ENCODE peak calls at places on chromosomes 13 and 19, in nine cellular contexts. One of them, this sample, is unnamed.

GRCh38 chr13:88586263-88586662 is 915.1 kb downstream of the SLITRK5 start:
- DNase-seq in substantia nigra: no peak
- DNase-seq in body of pancreas: no peak
- DNase-seq in SK-N-SH: no peak
- DNase-seq in IMR-90: no peak
- DNase-seq in lower lobe of right lung: no peak
- DNase-seq in left ventricle myocardium inferior: no peak
- DNase-seq in brain microvascular endothelial cell: no peak
- DNase-seq in astrocyte: peak
- DNase-seq in this sample: no peak

GRCh38 chr13:64158910-64159309 is 2743.3 kb upstream of the PCDH20 start:
- DNase-seq in substantia nigra: no peak
- DNase-seq in body of pancreas: no peak
- DNase-seq in SK-N-SH: peak
- DNase-seq in IMR-90: peak
- DNase-seq in lower lobe of right lung: no peak
- DNase-seq in left ventricle myocardium inferior: no peak
- DNase-seq in brain microvascular endothelial cell: peak
- DNase-seq in astrocyte: peak
- DNase-seq in this sample: no peak

GRCh38 chr19:19259741-19260140 is 13.4 kb downstream of the TM6SF2 start:
- DNase-seq in substantia nigra: no peak
- DNase-seq in body of pancreas: no peak
- DNase-seq in SK-N-SH: peak
- DNase-seq in IMR-90: peak
- DNase-seq in lower lobe of right lung: no peak
- DNase-seq in left ventricle myocardium inferior: no peak
- DNase-seq in brain microvascular endothelial cell: peak
- DNase-seq in astrocyte: peak
- DNase-seq in this sample: no peak

GRCh38 chr13:29801737-29802305 is 48.6 kb downstream of the UBL3 start:
- DNase-seq in substantia nigra: no peak
- DNase-seq in body of pancreas: no peak
- DNase-seq in SK-N-SH: no peak
- DNase-seq in IMR-90: peak
- DNase-seq in lower lobe of right lung: peak
- DNase-seq in left ventricle myocardium inferior: no peak
- DNase-seq in brain microvascular endothelial cell: no peak
- DNase-seq in astrocyte: no peak
- DNase-seq in this sample: no peak

GRCh38 chr13:50209646-50210045 is 194.4 kb downstream of the KCNRG start:
- DNase-seq in substantia nigra: no peak
- DNase-seq in body of pancreas: no peak
- DNase-seq in SK-N-SH: no peak
- DNase-seq in IMR-90: no peak
- DNase-seq in lower lobe of right lung: no peak
- DNase-seq in left ventricle myocardium inferior: no peak
- DNase-seq in brain microvascular endothelial cell: no peak
- DNase-seq in astrocyte: no peak
- DNase-seq in this sample: no peak

GRCh38 chr13:112931028-112931934 is 37.7 kb upstream of the MCF2L start:
- DNase-seq in substantia nigra: no peak
- DNase-seq in body of pancreas: peak
- DNase-seq in SK-N-SH: peak
- DNase-seq in IMR-90: peak
- DNase-seq in lower lobe of right lung: no peak
- DNase-seq in left ventricle myocardium inferior: no peak
- DNase-seq in brain microvascular endothelial cell: peak
- DNase-seq in astrocyte: peak
- DNase-seq in this sample: peak

GRCh38 chr19:49442354-49442753 is 1.0 kb upstream of the SLC17A7 start:
- DNase-seq in substantia nigra: no peak
- DNase-seq in body of pancreas: peak
- DNase-seq in SK-N-SH: no peak
- DNase-seq in IMR-90: no peak
- DNase-seq in lower lobe of right lung: no peak
- DNase-seq in left ventricle myocardium inferior: peak
- DNase-seq in brain microvascular endothelial cell: no peak
- DNase-seq in astrocyte: no peak
- DNase-seq in this sample: peak

GRCh38 chr19:58356236-58356970 is 3.1 kb upstream of the A1BG start:
- DNase-seq in substantia nigra: no peak
- DNase-seq in body of pancreas: no peak
- DNase-seq in SK-N-SH: no peak
- DNase-seq in IMR-90: peak
- DNase-seq in lower lobe of right lung: peak
- DNase-seq in left ventricle myocardium inferior: no peak
- DNase-seq in brain microvascular endothelial cell: no peak
- DNase-seq in astrocyte: no peak
- DNase-seq in this sample: peak

GRCh38 chr13:46113596-46113995 is 8.8 kb upstream of the CPB2 start:
- DNase-seq in substantia nigra: no peak
- DNase-seq in body of pancreas: peak
- DNase-seq in SK-N-SH: no peak
- DNase-seq in IMR-90: no peak
- DNase-seq in lower lobe of right lung: no peak
- DNase-seq in left ventricle myocardium inferior: no peak
- DNase-seq in brain microvascular endothelial cell: peak
- DNase-seq in astrocyte: peak
- DNase-seq in this sample: no peak

GRCh38 chr13:28059214-28059613 is 41.2 kb downstream of the FLT3 start:
- DNase-seq in substantia nigra: no peak
- DNase-seq in body of pancreas: peak
- DNase-seq in SK-N-SH: peak
- DNase-seq in IMR-90: peak
- DNase-seq in lower lobe of right lung: no peak
- DNase-seq in left ventricle myocardium inferior: no peak
- DNase-seq in brain microvascular endothelial cell: peak
- DNase-seq in astrocyte: no peak
- DNase-seq in this sample: no peak

GRCh38 chr13:110128546-110128945 is 178.4 kb downstream of the COL4A1 start:
- DNase-seq in substantia nigra: no peak
- DNase-seq in body of pancreas: no peak
- DNase-seq in SK-N-SH: no peak
- DNase-seq in IMR-90: no peak
- DNase-seq in lower lobe of right lung: no peak
- DNase-seq in left ventricle myocardium inferior: no peak
- DNase-seq in brain microvascular endothelial cell: no peak
- DNase-seq in astrocyte: peak
- DNase-seq in this sample: no peak

GRCh38 chr13:110127986-110128511 is 178.9 kb downstream of the COL4A1 start:
- DNase-seq in substantia nigra: no peak
- DNase-seq in body of pancreas: no peak
- DNase-seq in SK-N-SH: no peak
- DNase-seq in IMR-90: peak
- DNase-seq in lower lobe of right lung: no peak
- DNase-seq in left ventricle myocardium inferior: no peak
- DNase-seq in brain microvascular endothelial cell: no peak
- DNase-seq in astrocyte: peak
- DNase-seq in this sample: no peak

GRCh38 chr13:110130431-110130830 is 176.5 kb downstream of the COL4A1 start:
- DNase-seq in substantia nigra: no peak
- DNase-seq in body of pancreas: no peak
- DNase-seq in SK-N-SH: no peak
- DNase-seq in IMR-90: no peak
- DNase-seq in lower lobe of right lung: no peak
- DNase-seq in left ventricle myocardium inferior: no peak
- DNase-seq in brain microvascular endothelial cell: no peak
- DNase-seq in astrocyte: no peak
- DNase-seq in this sample: no peak

GRCh38 chr13:110129539-110130186 is 177.3 kb downstream of the COL4A1 start:
- DNase-seq in substantia nigra: no peak
- DNase-seq in body of pancreas: no peak
- DNase-seq in SK-N-SH: no peak
- DNase-seq in IMR-90: no peak
- DNase-seq in lower lobe of right lung: no peak
- DNase-seq in left ventricle myocardium inferior: no peak
- DNase-seq in brain microvascular endothelial cell: no peak
- DNase-seq in astrocyte: no peak
- DNase-seq in this sample: no peak

GRCh38 chr13:110129076-110129475 is 177.9 kb downstream of the COL4A1 start:
- DNase-seq in substantia nigra: no peak
- DNase-seq in body of pancreas: no peak
- DNase-seq in SK-N-SH: no peak
- DNase-seq in IMR-90: no peak
- DNase-seq in lower lobe of right lung: no peak
- DNase-seq in left ventricle myocardium inferior: no peak
- DNase-seq in brain microvascular endothelial cell: no peak
- DNase-seq in astrocyte: no peak
- DNase-seq in this sample: peak
- H3K27ac ChIP-seq in substantia nigra: no peak
- H3K27ac ChIP-seq in body of pancreas: no peak
- H3K27ac ChIP-seq in SK-N-SH: no peak
- H3K27ac ChIP-seq in IMR-90: no peak
- H3K27ac ChIP-seq in lower lobe of right lung: no peak
- H3K27ac ChIP-seq in left ventricle myocardium inferior: peak
- H3K27ac ChIP-seq in brain microvascular endothelial cell: peak
- H3K27ac ChIP-seq in astrocyte: peak
- H3K27ac ChIP-seq in this sample: peak

GRCh38 chr13:106529415-106530208 is 5.8 kb downstream of the EFNB2 start:
- DNase-seq in substantia nigra: no peak
- DNase-seq in body of pancreas: no peak
- DNase-seq in SK-N-SH: peak
- DNase-seq in IMR-90: no peak
- DNase-seq in lower lobe of right lung: no peak
- DNase-seq in left ventricle myocardium inferior: no peak
- DNase-seq in brain microvascular endothelial cell: no peak
- DNase-seq in astrocyte: no peak
- DNase-seq in this sample: no peak

GRCh38 chr13:106530907-106531520 is 4.4 kb downstream of the EFNB2 start:
- DNase-seq in substantia nigra: no peak
- DNase-seq in body of pancreas: no peak
- DNase-seq in SK-N-SH: no peak
- DNase-seq in IMR-90: no peak
- DNase-seq in lower lobe of right lung: no peak
- DNase-seq in left ventricle myocardium inferior: no peak
- DNase-seq in brain microvascular endothelial cell: no peak
- DNase-seq in astrocyte: no peak
- DNase-seq in this sample: no peak

GRCh38 chr13:106528711-106529414 is 6.6 kb downstream of the EFNB2 start:
- DNase-seq in substantia nigra: no peak
- DNase-seq in body of pancreas: no peak
- DNase-seq in SK-N-SH: no peak
- DNase-seq in IMR-90: no peak
- DNase-seq in lower lobe of right lung: no peak
- DNase-seq in left ventricle myocardium inferior: no peak
- DNase-seq in brain microvascular endothelial cell: no peak
- DNase-seq in astrocyte: no peak
- DNase-seq in this sample: no peak

GRCh38 chr13:106532111-106532929 is 3.1 kb downstream of the EFNB2 start:
- DNase-seq in substantia nigra: peak
- DNase-seq in body of pancreas: no peak
- DNase-seq in SK-N-SH: peak
- DNase-seq in IMR-90: peak
- DNase-seq in lower lobe of right lung: no peak
- DNase-seq in left ventricle myocardium inferior: no peak
- DNase-seq in brain microvascular endothelial cell: peak
- DNase-seq in astrocyte: peak
- DNase-seq in this sample: no peak

GRCh38 chr13:106530209-106530906 is 5.1 kb downstream of the EFNB2 start:
- DNase-seq in substantia nigra: no peak
- DNase-seq in body of pancreas: no peak
- DNase-seq in SK-N-SH: no peak
- DNase-seq in IMR-90: no peak
- DNase-seq in lower lobe of right lung: no peak
- DNase-seq in left ventricle myocardium inferior: no peak
- DNase-seq in brain microvascular endothelial cell: no peak
- DNase-seq in astrocyte: no peak
- DNase-seq in this sample: no peak
- H3K27ac ChIP-seq in substantia nigra: no peak
- H3K27ac ChIP-seq in body of pancreas: no peak
- H3K27ac ChIP-seq in SK-N-SH: no peak
- H3K27ac ChIP-seq in IMR-90: no peak
- H3K27ac ChIP-seq in lower lobe of right lung: peak
- H3K27ac ChIP-seq in left ventricle myocardium inferior: peak
- H3K27ac ChIP-seq in brain microvascular endothelial cell: no peak
- H3K27ac ChIP-seq in astrocyte: peak
- H3K27ac ChIP-seq in this sample: no peak

GRCh38 chr13:48730971-48731658 is 77.4 kb downstream of the CYSLTR2 start:
- DNase-seq in substantia nigra: no peak
- DNase-seq in body of pancreas: no peak
- DNase-seq in SK-N-SH: no peak
- DNase-seq in IMR-90: peak
- DNase-seq in lower lobe of right lung: no peak
- DNase-seq in left ventricle myocardium inferior: no peak
- DNase-seq in brain microvascular endothelial cell: peak
- DNase-seq in astrocyte: peak
- DNase-seq in this sample: no peak

GRCh38 chr13:48727252-48728011 is 73.7 kb downstream of the CYSLTR2 start:
- DNase-seq in substantia nigra: no peak
- DNase-seq in body of pancreas: no peak
- DNase-seq in SK-N-SH: no peak
- DNase-seq in IMR-90: peak
- DNase-seq in lower lobe of right lung: no peak
- DNase-seq in left ventricle myocardium inferior: peak
- DNase-seq in brain microvascular endothelial cell: no peak
- DNase-seq in astrocyte: no peak
- DNase-seq in this sample: no peak

GRCh38 chr13:48726711-48727110 is 73.0 kb downstream of the CYSLTR2 start:
- DNase-seq in substantia nigra: no peak
- DNase-seq in body of pancreas: no peak
- DNase-seq in SK-N-SH: no peak
- DNase-seq in IMR-90: no peak
- DNase-seq in lower lobe of right lung: no peak
- DNase-seq in left ventricle myocardium inferior: no peak
- DNase-seq in brain microvascular endothelial cell: no peak
- DNase-seq in astrocyte: no peak
- DNase-seq in this sample: no peak

GRCh38 chr13:48728876-48729275 is 75.1 kb downstream of the CYSLTR2 start:
- DNase-seq in substantia nigra: no peak
- DNase-seq in body of pancreas: no peak
- DNase-seq in SK-N-SH: no peak
- DNase-seq in IMR-90: no peak
- DNase-seq in lower lobe of right lung: no peak
- DNase-seq in left ventricle myocardium inferior: no peak
- DNase-seq in brain microvascular endothelial cell: no peak
- DNase-seq in astrocyte: no peak
- DNase-seq in this sample: no peak

DNA sequence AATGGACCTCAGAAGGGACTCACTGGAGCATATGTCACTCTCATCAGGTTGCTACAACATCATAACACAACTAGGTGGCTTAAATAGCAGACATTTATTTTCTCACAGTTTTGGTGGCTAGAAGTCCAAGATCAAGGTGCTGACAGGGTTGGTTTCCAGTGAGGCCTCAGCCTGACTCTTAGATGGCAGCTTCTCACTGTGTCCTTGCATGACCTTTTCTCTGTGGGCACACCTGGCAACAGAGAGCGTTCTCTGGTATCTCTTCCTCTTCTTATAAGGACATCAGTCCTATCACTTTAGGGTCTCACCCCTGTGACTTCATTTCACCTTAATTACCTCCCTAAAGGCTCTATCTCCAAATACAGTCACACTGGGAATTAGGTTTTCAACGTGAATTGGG is 74.5 kb downstream of the CYSLTR2 start:
- DNase-seq in substantia nigra: no peak
- DNase-seq in body of pancreas: no peak
- DNase-seq in SK-N-SH: no peak
- DNase-seq in IMR-90: no peak
- DNase-seq in lower lobe of right lung: no peak
- DNase-seq in left ventricle myocardium inferior: no peak
- DNase-seq in brain microvascular endothelial cell: no peak
- DNase-seq in astrocyte: no peak
- DNase-seq in this sample: no peak
- H3K27ac ChIP-seq in substantia nigra: no peak
- H3K27ac ChIP-seq in body of pancreas: no peak
- H3K27ac ChIP-seq in SK-N-SH: no peak
- H3K27ac ChIP-seq in IMR-90: peak
- H3K27ac ChIP-seq in lower lobe of right lung: no peak
- H3K27ac ChIP-seq in left ventricle myocardium inferior: peak
- H3K27ac ChIP-seq in brain microvascular endothelial cell: no peak
- H3K27ac ChIP-seq in astrocyte: no peak
- H3K27ac ChIP-seq in this sample: no peak

GRCh38 chr13:33110386-33110712 is 94.1 kb downstream of the KL start:
- DNase-seq in substantia nigra: no peak
- DNase-seq in body of pancreas: no peak
- DNase-seq in SK-N-SH: no peak
- DNase-seq in IMR-90: no peak
- DNase-seq in lower lobe of right lung: no peak
- DNase-seq in left ventricle myocardium inferior: no peak
- DNase-seq in brain microvascular endothelial cell: no peak
- DNase-seq in astrocyte: no peak
- DNase-seq in this sample: no peak
- H3K27ac ChIP-seq in substantia nigra: peak
- H3K27ac ChIP-seq in body of pancreas: no peak
- H3K27ac ChIP-seq in SK-N-SH: no peak
- H3K27ac ChIP-seq in IMR-90: peak
- H3K27ac ChIP-seq in lower lobe of right lung: peak
- H3K27ac ChIP-seq in left ventricle myocardium inferior: peak
- H3K27ac ChIP-seq in brain microvascular endothelial cell: peak
- H3K27ac ChIP-seq in astrocyte: peak
- H3K27ac ChIP-seq in this sample: peak